ENCODE peak calls at places on chromosome 1, in ten cellular contexts. W is Right ventricle myocardium superior; F is stimulated activated CD8-positive, alpha-beta memory T cell treated with anti-CD3 and anti-CD28 coated beads, Interleukin-2, amount 100 ng/mL, for 1 hour; D is non-pigmented ciliary epithelial cell; X is amygdala; B is kidney; S is activated T-cell treated with anti-CD3 and anti-CD28 coated beads, Interleukin-2, amount 50 U/mL, for 72 hours; T is heart right ventricle; Y is amniotic epithelial cell; C is stimulated activated CD4-positive, alpha-beta T cell treated with anti-CD3 and anti-CD28 coated beads, Interleukin-2, amount 100 ng/mL, for 48 hours. V is an unnamed sample.

GRCh38 chr1:45403298-45404079 is 63.2 kb upstream of the MUTYH start:
- DNase-seq in W (no peak), F (no peak), S (no peak), C (no peak), Y (no peak), T (no peak), B (no peak), X (no peak), D (no peak), V (no peak)

GRCh38 chr1:205355054-205355453 is 1.7 kb downstream of the KLHDC8A start:
- DNase-seq in T (no peak), C (no peak), F (no peak), Y (peak; percentile 68), B (no peak), X (no peak), W (no peak), S (no peak), D (no peak), V (no peak)

GRCh38 chr1:205543351-205544305 is 39.2 kb downstream of the CDK18 start:
- DNase-seq in S (peak; percentile 38), B (peak; percentile 92), F (no peak), C (no peak), T (peak; percentile 75), X (no peak), Y (peak; percentile 45), D (peak; percentile 50), W (peak; percentile 87), V (no peak)

GRCh38 chr1:224880593-224881307 is 48.7 kb upstream of the DNAH14 start:
- DNase-seq in C (no peak), S (no peak), X (no peak), T (no peak), F (no peak), Y (no peak), D (no peak), B (no peak), W (no peak), V (no peak)

GRCh38 chr1:237181731-237182317 is 139.8 kb downstream of the RYR2 start:
- DNase-seq in T (no peak), B (no peak), S (no peak), Y (no peak), W (no peak), X (no peak), C (no peak), F (no peak), D (no peak), V (no peak)

GRCh38 chr1:205547932-205548827 is 43.7 kb downstream of the CDK18 start:
- DNase-seq in W (no peak), S (no peak), C (no peak), Y (no peak), F (no peak), T (no peak), X (no peak), D (no peak), B (no peak), V (no peak)

GRCh38 chr1:27862671-27863551 is 9.4 kb upstream of the THEMIS2 start:
- DNase-seq in W (peak; percentile 59), C (no peak), Y (peak; percentile 99), S (no peak), B (peak; percentile 86), T (no peak), X (no peak), D (peak; percentile 94), F (no peak), V (peak; percentile 48)

GRCh38 chr1:186802388-186802787 is 26.4 kb upstream of the PLA2G4A start:
- DNase-seq in F (no peak), C (no peak), T (no peak), S (no peak), D (no peak), W (no peak), B (no peak), X (no peak), Y (peak; percentile 82), V (no peak)

GRCh38 chr1:240492832-240493440 is 119.0 kb downstream of the GREM2 start:
- DNase-seq in T (peak; percentile 16), Y (peak; percentile 30), F (no peak), X (no peak), S (no peak), C (no peak), W (peak; percentile 41), B (peak; percentile 71), D (no peak), V (peak; percentile 25)

GRCh38 chr1:96538001-96538649 is 183.5 kb upstream of the PTBP2 start:
- DNase-seq in C (no peak), Y (peak; percentile 89), X (no peak), B (no peak), T (no peak), W (no peak), S (no peak), F (no peak), D (no peak), V (no peak)

GRCh38 chr1:202233171-202233570 is 39.6 kb downstream of the LGR6 start:
- DNase-seq in S (no peak), Y (no peak), T (no peak), X (no peak), B (peak; percentile 54), C (no peak), W (no peak), F (no peak), D (no peak), V (no peak)

GRCh38 chr1:147264158-147264768 is 21.8 kb downstream of the CHD1L start:
- DNase-seq in D (no peak), X (no peak), C (no peak), S (no peak), B (no peak), F (no peak), Y (peak; percentile 82), T (no peak), W (no peak), V (no peak)

GRCh38 chr1:239225396-239225795 is 161.0 kb upstream of the CHRM3 start:
- DNase-seq in F (no peak), T (no peak), Y (no peak), C (no peak), S (no peak), D (no peak), X (no peak), B (no peak), W (no peak), V (no peak)

GRCh38 chr1:230849451-230850194 is 18.7 kb downstream of the C1orf198 start:
- DNase-seq in S (no peak), B (peak; percentile 89), T (peak; percentile 57), X (no peak), W (peak; percentile 71), Y (peak; percentile 68), F (no peak), C (no peak), D (peak; percentile 82), V (no peak)

GRCh38 chr1:25088180-25088701 is 144.1 kb downstream of the SYF2 start:
- DNase-seq in B (no peak), D (no peak), X (no peak), T (no peak), W (no peak), C (no peak), Y (no peak), F (no peak), S (no peak), V (no peak)

GRCh38 chr1:118978914-118979701 is 9.0 kb downstream of the TBX15 start:
- DNase-seq in W (no peak), C (no peak), X (no peak), Y (no peak), B (no peak), S (no peak), T (no peak), F (no peak), D (no peak), V (no peak)

GRCh38 chr1:205481629-205482071 is 22.8 kb upstream of the CDK18 start:
- DNase-seq in Y (no peak), T (no peak), B (no peak), W (no peak), X (no peak), S (no peak), C (no peak), F (no peak), D (no peak), V (no peak)

GRCh38 chr1:210446479-210446878 is 117.8 kb downstream of the HHAT start:
- DNase-seq in S (peak; percentile 95), F (peak; percentile 47), B (no peak), T (no peak), C (peak; percentile 64), W (no peak), D (no peak), X (no peak), Y (peak; percentile 36), V (no peak)

GRCh38 chr1:85544689-85545203 is 35.8 kb upstream of the CCN1 start:
- DNase-seq in C (no peak), W (no peak), Y (peak; percentile 22), X (no peak), D (peak; percentile 38), F (no peak), S (no peak), B (no peak), T (no peak), V (no peak)

GRCh38 chr1:32393832-32394140 is 455 bp downstream of the BSDC1 start:
- DNase-seq in S (peak; percentile 54), C (peak; percentile 16), W (no peak), Y (peak; percentile 28), B (no peak), T (no peak), F (no peak), D (no peak), X (no peak), V (no peak)

GRCh38 chr1:207964195-207964966 is 53.5 kb upstream of the CD34 start:
- DNase-seq in T (no peak), X (no peak), C (no peak), D (no peak), B (no peak), S (no peak), F (no peak), W (no peak), Y (peak; percentile 69), V (no peak)

GRCh38 chr1:243471754-243472725 is 216.2 kb downstream of the SDCCAG8 start:
- DNase-seq in X (no peak), W (no peak), C (no peak), F (no peak), B (no peak), Y (no peak), S (no peak), D (no peak), T (no peak), V (peak; percentile 39)

GRCh38 chr1:15064217-15064929 is 89.2 kb upstream of the TMEM51 start:
- DNase-seq in T (no peak), Y (no peak), B (no peak), S (no peak), W (no peak), C (no peak), F (no peak), X (no peak), D (no peak), V (no peak)

GRCh38 chr1:40997096-40997495 is 17.6 kb downstream of the CTPS1 start:
- DNase-seq in X (no peak), W (no peak), C (no peak), D (no peak), Y (peak; percentile 76), F (no peak), S (no peak), B (no peak), T (no peak), V (no peak)

GRCh38 chr1:15339580-15339979 is 70.1 kb upstream of the EFHD2 start:
- DNase-seq in F (no peak), D (no peak), C (no peak), T (no peak), X (no peak), Y (no peak), W (no peak), S (no peak), B (no peak), V (no peak)

GRCh38 chr1:46278807-46279206 is 24.6 kb downstream of the LRRC41 start:
- DNase-seq in B (no peak), F (no peak), T (no peak), C (no peak), Y (peak; percentile 38), D (no peak), X (no peak), W (no peak), S (no peak), V (no peak)

GRCh38 chr1:119482517-119483425 is 24.2 kb upstream of the HSD3B1 start:
- DNase-seq in C (no peak), B (no peak), W (no peak), Y (no peak), F (no peak), S (no peak), X (no peak), D (no peak), T (no peak), V (no peak)

GRCh38 chr1:230822092-230822581 is 46.2 kb downstream of the C1orf198 start:
- DNase-seq in B (peak; percentile 80), C (no peak), T (peak; percentile 36), S (no peak), D (no peak), Y (no peak), F (no peak), W (peak; percentile 50), X (no peak), V (no peak)

V was measured in GM20000.